ENCODE peak calls at places on chromosomes 3 and 15, in six cellular contexts. I is kidney tubule cell, T is NCI-H2227 treated with DMSO at 0.1 percent for 48 hours, F is activated T-cell treated with anti-CD3 and anti-CD28 coated beads for 48 hours, V is psoas muscle, S is fibroblast of gingiva. U is an unnamed sample.
A peak's percentile ranks its signal among the peaks of the same experiment; 100 is the strongest.

GRCh38 chr3:84980011-84980410 is 21.2 kb downstream of the CADM2 start:
- DNase-seq in I (no peak), T (no peak), F (no peak), V (no peak), S (no peak), U (no peak)

GRCh38 chr3:133712017-133712416 is 34.2 kb upstream of the TF start:
- DNase-seq in I (no peak), T (no peak), F (no peak), V (no peak), S (no peak), U (no peak)

GRCh38 chr3:152419748-152420147 is 151.0 kb downstream of the MBNL1 start:
- DNase-seq in I (no peak), T (no peak), F (peak; percentile 20), V (no peak), S (no peak), U (no peak)

GRCh38 chr15:68449389-68449788 is 17.4 kb upstream of the ITGA11 start:
- DNase-seq in I (no peak), T (no peak), F (no peak), V (no peak), S (no peak), U (no peak)

GRCh38 chr15:48644498-48644826 is 1.0 kb downstream of the FBN1 start:
- DNase-seq in I (no peak), T (peak; percentile 1), F (no peak), V (peak; percentile 55), S (peak; percentile 51), U (no peak)

GRCh38 chr15:35674873-35675781 is 129.2 kb upstream of the DPH6 start:
- DNase-seq in I (peak; percentile 23), T (peak; percentile 27), F (no peak), V (no peak), S (peak; percentile 62), U (no peak)

GRCh38 chr3:187098925-187099512 is 40.3 kb downstream of the RPL39L start:
- DNase-seq in I (peak; percentile 17), T (no peak), F (no peak), V (no peak), S (no peak), U (no peak)

GRCh38 chr3:186110975-186111974 is 2.4 kb upstream of the ETV5 start:
- DNase-seq in I (no peak), T (no peak), F (no peak), V (no peak), S (no peak), U (no peak)

GRCh38 chr15:90286678-90287077 is 21.2 kb downstream of the NGRN start:
- DNase-seq in I (peak; percentile 26), T (no peak), F (no peak), V (no peak), S (peak; percentile 52), U (no peak)

GRCh38 chr3:140580746-140581145 is 97.1 kb upstream of the TRIM42 start:
- DNase-seq in I (peak; percentile 88), T (no peak), F (no peak), V (no peak), S (no peak), U (no peak)

GRCh38 chr3:149010504-149010951 is 19.2 kb downstream of the GYG1 start:
- DNase-seq in I (no peak), T (no peak), F (no peak), V (no peak), S (no peak), U (no peak)

GRCh38 chr3:61956236-61956635 is 394.9 kb downstream of the PTPRG start:
- DNase-seq in I (peak; percentile 78), T (no peak), F (no peak), V (no peak), S (peak; percentile 77), U (no peak)

GRCh38 chr3:27079427-27080105 is 289.6 kb downstream of the NEK10 start:
- DNase-seq in I (no peak), T (no peak), F (no peak), V (no peak), S (no peak), U (no peak)

GRCh38 chr3:114424337-114424736 is 130.5 kb downstream of the TIGIT start:
- DNase-seq in I (no peak), T (no peak), F (no peak), V (no peak), S (no peak), U (no peak)

GRCh38 chr3:98994128-98994762 is 92.8 kb upstream of the DCBLD2 start:
- DNase-seq in I (peak; percentile 61), T (no peak), F (no peak), V (no peak), S (peak; percentile 55), U (no peak)

GRCh38 chr15:92315595-92316211 is 78.0 kb upstream of the ST8SIA2 start:
- DNase-seq in I (no peak), T (no peak), F (no peak), V (no peak), S (no peak), U (no peak)

GRCh38 chr3:116757310-116757709 is 47.7 kb downstream of the TUSC7 start:
- DNase-seq in I (no peak), T (no peak), F (no peak), V (no peak), S (no peak), U (no peak)